ENCODE peak calls at places on chromosomes 1 and 21, in four cellular contexts. One of them, this sample, is unnamed.

GRCh38 chr1:44100183-44100582 is 18.4 kb upstream of the KLF17 start:
- DNase-seq in GM20000: no peak
- DNase-seq in DMS153: no peak
- DNase-seq in ecto neural progenitor cell: no peak
- DNase-seq in this sample: no peak

GRCh38 chr1:25095635-25096200 is 136.6 kb downstream of the SYF2 start:
- DNase-seq in DMS153: no peak
- DNase-seq in GM20000: peak
- DNase-seq in ecto neural progenitor cell: no peak
- DNase-seq in this sample: no peak

GRCh38 chr1:63643926-63644325 is 50.7 kb downstream of the PGM1 start:
- DNase-seq in DMS153: peak
- DNase-seq in GM20000: no peak
- DNase-seq in ecto neural progenitor cell: no peak
- DNase-seq in this sample: peak

GRCh38 chr1:46043491-46044017 is 88.9 kb downstream of the PIK3R3 start:
- DNase-seq in GM20000: peak
- DNase-seq in DMS153: no peak
- DNase-seq in ecto neural progenitor cell: no peak
- DNase-seq in this sample: no peak

GRCh38 chr1:13820456-13820855 is 120.5 kb downstream of the PRDM2 start:
- DNase-seq in ecto neural progenitor cell: no peak
- DNase-seq in GM20000: no peak
- DNase-seq in DMS153: no peak
- DNase-seq in this sample: no peak

GRCh38 chr1:159856576-159856975 is 5.9 kb downstream of the VSIG8 start:
- DNase-seq in GM20000: no peak
- DNase-seq in ecto neural progenitor cell: no peak
- DNase-seq in DMS153: no peak
- DNase-seq in this sample: no peak

GRCh38 chr1:89462250-89462649 is 62.4 kb upstream of the LRRC8B start:
- DNase-seq in GM20000: no peak
- DNase-seq in DMS153: no peak
- DNase-seq in ecto neural progenitor cell: no peak
- DNase-seq in this sample: no peak

GRCh38 chr1:209387271-209387968 is 196.1 kb upstream of the CAMK1G start:
- DNase-seq in DMS153: no peak
- DNase-seq in ecto neural progenitor cell: no peak
- DNase-seq in GM20000: no peak
- DNase-seq in this sample: no peak

GRCh38 chr1:184664042-184664659 is 90.5 kb downstream of the EDEM3 start:
- DNase-seq in GM20000: peak
- DNase-seq in DMS153: peak
- DNase-seq in ecto neural progenitor cell: peak
- DNase-seq in this sample: no peak

GRCh38 chr21:44752701-44753235 is 41.4 kb upstream of the TSPEAR start:
- DNase-seq in GM20000: no peak
- DNase-seq in ecto neural progenitor cell: no peak
- DNase-seq in DMS153: peak
- DNase-seq in this sample: peak

This sample was measured in LNCaP clone FGC.